ENCODE peak calls at places on chromosomes 11 and 22, in six cellular contexts. S is sigmoid colon; L is effector memory CD4-positive, alpha-beta T cell; E is stimulated activated CD8-positive, alpha-beta memory T cell treated with anti-CD3 and anti-CD28 coated beads, Interleukin-7, amount 100 ng/mL, for 48 hours; V is LoVo; C is small intestine. Z is an unnamed sample.

GRCh38 chr11:87263979-87264378 is 226.2 kb downstream of the TMEM135 start:
- DNase-seq in S (no peak), L (no peak), E (no peak), V (no peak), C (no peak), Z (peak)

GRCh38 chr11:21410513-21410912 is 741.1 kb downstream of the NELL1 start:
- DNase-seq in S (no peak), L (no peak), E (no peak), V (no peak), C (no peak), Z (no peak)

GRCh38 chr22:50732681-50733080 is 5.3 kb upstream of the ACR start:
- DNase-seq in S (no peak), L (no peak), E (no peak), V (no peak), C (no peak), Z (no peak)

GRCh38 chr22:19350947-19351346 is 59.4 kb upstream of the CLTCL1 start:
- DNase-seq in S (no peak), L (no peak), E (no peak), V (no peak), C (no peak), Z (no peak)

GRCh38 chr11:64558065-64558745 is 32.8 kb upstream of the SLC22A12 start:
- DNase-seq in S (peak), L (no peak), E (no peak), V (no peak), C (no peak), Z (no peak)

GRCh38 chr11:65553301-65554001 is 4.7 kb downstream of the LTBP3 start:
- DNase-seq in S (no peak), L (peak), E (no peak), V (no peak), C (peak), Z (no peak)

GRCh38 chr11:27201454-27202302 is 161.1 kb downstream of the BBOX1 start:
- DNase-seq in S (peak), L (no peak), E (no peak), V (peak), C (peak), Z (peak)

GRCh38 chr11:125874556-125875124 is 12.8 kb upstream of the HYLS1 start:
- DNase-seq in S (peak), L (peak), E (no peak), V (peak), C (peak), Z (peak)

GRCh38 chr22:42437488-42438292 is 5.5 kb upstream of the NFAM1 start:
- DNase-seq in S (peak), L (peak), E (peak), V (peak), C (peak), Z (peak)

GRCh38 chr22:19900707-19901436 is 40.7 kb upstream of the COMT start:
- DNase-seq in S (no peak), L (no peak), E (no peak), V (no peak), C (peak), Z (no peak)

GRCh38 chr22:45865561-45866397 is 111.2 kb downstream of the WNT7B start:
- DNase-seq in S (peak), L (no peak), E (no peak), V (no peak), C (no peak), Z (no peak)

GRCh38 chr11:68308068-68308467 is 4.3 kb upstream of the LRP5 start:
- DNase-seq in S (no peak), L (no peak), E (no peak), V (no peak), C (no peak), Z (no peak)

GRCh38 chr11:70411713-70412452 is 13.6 kb downstream of the CTTN start:
- DNase-seq in S (no peak), L (no peak), E (no peak), V (no peak), C (no peak), Z (no peak)

GRCh38 chr11:35114901-35115687 is 23.9 kb upstream of the CD44 start:
- DNase-seq in S (no peak), L (no peak), E (no peak), V (no peak), C (no peak), Z (no peak)

GRCh38 chr22:19663286-19663815 is 51.0 kb upstream of the SEPTIN5 start:
- DNase-seq in S (no peak), L (no peak), E (no peak), V (peak), C (peak), Z (peak)

GRCh38 chr11:58577441-58578135 is 1.3 kb upstream of the ZFP91 start:
- DNase-seq in S (peak), L (peak), E (peak), V (no peak), C (no peak), Z (peak)

GRCh38 chr11:22192642-22193347 is at the start of gene ANO5:
- DNase-seq in S (peak), L (no peak), E (no peak), V (no peak), C (peak), Z (no peak)

GRCh38 chr22:25878933-25879332 is 136.9 kb downstream of the MYO18B start:
- DNase-seq in S (no peak), L (no peak), E (no peak), V (no peak), C (no peak), Z (no peak)

GRCh38 chr22:20091690-20092476 is 11.8 kb downstream of the DGCR8 start:
- DNase-seq in S (no peak), L (no peak), E (no peak), V (no peak), C (no peak), Z (no peak)

GRCh38 chr11:115304774-115305472 is 199.3 kb downstream of the CADM1 start:
- DNase-seq in S (no peak), L (no peak), E (no peak), V (no peak), C (no peak), Z (no peak)

GRCh38 chr11:129063118-129063517 is 120.4 kb upstream of the TP53AIP1 start:
- DNase-seq in S (no peak), L (no peak), E (no peak), V (no peak), C (no peak), Z (no peak)

GRCh38 chr11:44619931-44620725 is 54.7 kb downstream of the CD82 start:
- DNase-seq in S (peak), L (no peak), E (no peak), V (no peak), C (no peak), Z (no peak)

GRCh38 chr11:833849-834311 is 1.1 kb downstream of the CD151 start:
- DNase-seq in S (no peak), L (no peak), E (no peak), V (no peak), C (peak), Z (peak)

GRCh38 chr22:35811670-35812069 is 94.0 kb downstream of the APOL5 start:
- DNase-seq in S (no peak), L (no peak), E (no peak), V (no peak), C (no peak), Z (no peak)

GRCh38 chr11:70397336-70397982 is 870 bp upstream of the CTTN start:
- DNase-seq in S (no peak), L (no peak), E (no peak), V (no peak), C (peak), Z (peak)

GRCh38 chr11:119979716-119980115 is 158.2 kb downstream of the TRIM29 start:
- DNase-seq in S (no peak), L (no peak), E (no peak), V (no peak), C (peak), Z (no peak)

GRCh38 chr11:108340958-108341357 is 118.1 kb downstream of the ATM start:
- DNase-seq in S (no peak), L (no peak), E (no peak), V (peak), C (peak), Z (no peak)

GRCh38 chr11:8814209-8814922 is 96.6 kb upstream of the AKIP1 start:
- DNase-seq in S (no peak), L (no peak), E (no peak), V (peak), C (peak), Z (peak)

Z was measured in EH.